ENCODE peak calls at places on chromosome 14, in four cellular contexts. M is left cardiac atrium, V is tibial artery, I is amygdala. E is an unnamed sample.

GRCh38 chr14:50772361-50772760 is 58.6 kb downstream of the NIN start:
- DNase-seq in M (no peak), I (no peak), V (no peak), E (no peak)

GRCh38 chr14:103476065-103476464 is 46.6 kb downstream of the CKB start:
- DNase-seq in V (no peak), M (no peak), I (no peak), E (no peak)

GRCh38 chr14:104202259-104203070 is 64.1 kb downstream of the KIF26A start:
- DNase-seq in V (no peak), M (peak), I (no peak), E (peak)

GRCh38 chr14:78253986-78254385 is 83.8 kb downstream of the NRXN3 start:
- DNase-seq in I (no peak), M (no peak), V (no peak), E (no peak)

GRCh38 chr14:100845341-100845740 is 19.4 kb downstream of the MEG3 start:
- DNase-seq in M (peak), I (no peak), V (no peak), E (no peak)

GRCh38 chr14:99534333-99534732 is 53.1 kb downstream of the CCNK start:
- DNase-seq in M (no peak), V (no peak), I (no peak), E (no peak)

GRCh38 chr14:23681337-23681736 is 45.2 kb downstream of the DHRS2 start:
- DNase-seq in V (no peak), M (no peak), I (no peak), E (no peak)

GRCh38 chr14:24339284-24340151 is at the start of gene RIPK3:
- DNase-seq in V (peak), I (no peak), M (peak), E (peak)

GRCh38 chr14:90566481-90566880 is 169.7 kb downstream of the CALM1 start:
- DNase-seq in I (no peak), V (no peak), M (no peak), E (no peak)

GRCh38 chr14:85316701-85317100 is 213.2 kb upstream of the FLRT2 start:
- DNase-seq in I (no peak), V (no peak), M (no peak), E (no peak)

GRCh38 chr14:50784683-50785505 is 46.1 kb downstream of the NIN start:
- DNase-seq in M (no peak), V (no peak), I (no peak), E (no peak)

GRCh38 chr14:70257526-70257925 is 68.8 kb upstream of the SLC8A3 start:
- DNase-seq in I (no peak), V (no peak), M (no peak), E (no peak)

GRCh38 chr14:72701610-72702009 is 192.3 kb downstream of the DPF3 start:
- DNase-seq in V (peak), M (peak), I (no peak), E (no peak)

E was measured in lung.